ENCODE peak calls at places on chromosomes 3 and 15, in eight cellular contexts. P is fibroblast of lung; X is NCI-H345; Y is NCI-H1105 treated with DMSO at 0.1 percent for 48 hours; O is COR-L47; L is C1 segment of cervical spinal cord; D is stimulated activated CD4-positive, alpha-beta T cell treated with anti-CD3 and anti-CD28 coated beads, Interleukin-4, amount 100 ng/mL, for 1 hour; I is activated T-cell treated with anti-CD3 and anti-CD28 coated beads for 1 hour. N is an unnamed sample.

GRCh38 chr15:89101302-89102191 is 13.3 kb downstream of the ABHD2 start:
- DNase-seq in P (peak; percentile 100), X (no peak), Y (no peak), O (no peak), L (no peak), D (no peak), I (no peak), N (no peak)

GRCh38 chr15:33678606-33679005 is 289.7 kb upstream of the CHRM5 start:
- DNase-seq in P (no peak), X (no peak), Y (no peak), O (no peak), L (no peak), D (no peak), I (no peak), N (no peak)

GRCh38 chr15:54659668-54660067 is 537.1 kb downstream of the RSL24D1 start:
- DNase-seq in P (no peak), X (no peak), Y (no peak), O (no peak), L (no peak), D (no peak), I (no peak), N (no peak)

GRCh38 chr3:88075061-88075460 is 16.0 kb downstream of the ZNF654 start:
- DNase-seq in P (no peak), X (no peak), Y (no peak), O (no peak), L (no peak), D (no peak), I (no peak), N (no peak)

GRCh38 chr3:181623924-181624694 is 87.6 kb upstream of the SOX2 start:
- DNase-seq in P (peak; percentile 73), X (peak; percentile 69), Y (peak; percentile 98), O (peak; percentile 69), L (no peak), D (no peak), I (no peak), N (no peak)

GRCh38 chr3:53489401-53490130 is 4.8 kb upstream of the CACNA1D start:
- DNase-seq in P (no peak), X (no peak), Y (no peak), O (no peak), L (no peak), D (no peak), I (no peak), N (no peak)

GRCh38 chr3:127136706-127137105 is 56.2 kb upstream of the PRR23E start:
- DNase-seq in P (no peak), X (no peak), Y (no peak), O (no peak), L (no peak), D (no peak), I (no peak), N (no peak)

GRCh38 chr15:76285241-76285825 is 25.9 kb downstream of the ETFA start:
- DNase-seq in P (no peak), X (no peak), Y (peak; percentile 4), O (peak; percentile 31), L (no peak), D (no peak), I (no peak), N (no peak)

GRCh38 chr3:148360046-148360445 is 337.7 kb upstream of the AGTR1 start:
- DNase-seq in P (peak; percentile 78), X (no peak), Y (no peak), O (no peak), L (no peak), D (no peak), I (no peak), N (no peak)